ENCODE peak calls at places on chromosomes 4 and X, in six cellular contexts. One of them, this sample, is unnamed.

GRCh38 chrX:100874240-100874798 is at the start of gene NOX1:
- DNase-seq in RWPE2: no peak
- DNase-seq in aorta: no peak
- DNase-seq in WERI-Rb-1: no peak
- DNase-seq in H7: no peak
- DNase-seq in fibroblast of lung: no peak
- DNase-seq in this sample: no peak

GRCh38 chr4:159101983-159102622 is 776 bp upstream of the RAPGEF2 start:
- DNase-seq in fibroblast of lung: no peak
- DNase-seq in H7: peak
- DNase-seq in aorta: no peak
- DNase-seq in WERI-Rb-1: no peak
- DNase-seq in RWPE2: no peak
- DNase-seq in this sample: no peak

GRCh38 chr4:147340111-147340510 is 140.8 kb upstream of the EDNRA start:
- DNase-seq in WERI-Rb-1: no peak
- DNase-seq in H7: no peak
- DNase-seq in fibroblast of lung: peak
- DNase-seq in RWPE2: no peak
- DNase-seq in aorta: no peak
- DNase-seq in this sample: no peak

GRCh38 chrX:39857780-39858179 is 240.0 kb downstream of the BCOR start:
- DNase-seq in fibroblast of lung: no peak
- DNase-seq in H7: no peak
- DNase-seq in WERI-Rb-1: no peak
- DNase-seq in RWPE2: no peak
- DNase-seq in aorta: no peak
- DNase-seq in this sample: no peak

GRCh38 chr4:19693949-19694597 is 557.6 kb upstream of the SLIT2 start:
- DNase-seq in fibroblast of lung: no peak
- DNase-seq in RWPE2: no peak
- DNase-seq in H7: peak
- DNase-seq in WERI-Rb-1: no peak
- DNase-seq in aorta: no peak
- DNase-seq in this sample: no peak

GRCh38 chr4:120348521-120348920 is 281.9 kb upstream of the MAD2L1 start:
- DNase-seq in WERI-Rb-1: no peak
- DNase-seq in RWPE2: no peak
- DNase-seq in fibroblast of lung: no peak
- DNase-seq in H7: no peak
- DNase-seq in aorta: no peak
- DNase-seq in this sample: no peak

GRCh38 chr4:13540446-13541175 is 3.7 kb downstream of the NKX3-2 start:
- DNase-seq in H7: peak
- DNase-seq in WERI-Rb-1: no peak
- DNase-seq in fibroblast of lung: no peak
- DNase-seq in aorta: no peak
- DNase-seq in RWPE2: no peak
- DNase-seq in this sample: no peak

GRCh38 chr4:1991087-1991486 is 17.7 kb downstream of the NELFA start:
- DNase-seq in fibroblast of lung: no peak
- DNase-seq in aorta: no peak
- DNase-seq in RWPE2: no peak
- DNase-seq in WERI-Rb-1: no peak
- DNase-seq in H7: no peak
- DNase-seq in this sample: no peak

GRCh38 chr4:164779811-164780216 is 25.9 kb downstream of the SMIM31 start:
- DNase-seq in H7: peak
- DNase-seq in WERI-Rb-1: peak
- DNase-seq in RWPE2: no peak
- DNase-seq in aorta: no peak
- DNase-seq in fibroblast of lung: peak
- DNase-seq in this sample: no peak

GRCh38 chr4:100288167-100288566 is 97.9 kb upstream of the DDIT4L start:
- DNase-seq in aorta: no peak
- DNase-seq in H7: no peak
- DNase-seq in RWPE2: no peak
- DNase-seq in WERI-Rb-1: no peak
- DNase-seq in fibroblast of lung: peak
- DNase-seq in this sample: no peak

GRCh38 chrX:110791206-110791605 is 4.4 kb downstream of the CHRDL1 start:
- DNase-seq in H7: no peak
- DNase-seq in WERI-Rb-1: no peak
- DNase-seq in aorta: no peak
- DNase-seq in fibroblast of lung: no peak
- DNase-seq in RWPE2: no peak
- DNase-seq in this sample: no peak

GRCh38 chrX:110794601-110795000 is 1.0 kb downstream of the CHRDL1 start:
- DNase-seq in WERI-Rb-1: peak
- DNase-seq in H7: no peak
- DNase-seq in aorta: no peak
- DNase-seq in RWPE2: no peak
- DNase-seq in fibroblast of lung: no peak
- DNase-seq in this sample: no peak

GRCh38 chrX:110795645-110796510 is at the start of gene CHRDL1:
- DNase-seq in WERI-Rb-1: peak
- DNase-seq in fibroblast of lung: peak
- DNase-seq in H7: peak
- DNase-seq in aorta: peak
- DNase-seq in RWPE2: no peak
- DNase-seq in this sample: peak
- H3K4me3 ChIP-seq in WERI-Rb-1: peak
- H3K4me3 ChIP-seq in fibroblast of lung: peak
- H3K4me3 ChIP-seq in H7: peak
- H3K4me3 ChIP-seq in aorta: no peak
- H3K4me3 ChIP-seq in RWPE2: peak
- H3K4me3 ChIP-seq in this sample: peak

GRCh38 chr4:16461362-16461761 is 235.1 kb upstream of the TAPT1 start:
- DNase-seq in fibroblast of lung: peak
- DNase-seq in aorta: no peak
- DNase-seq in WERI-Rb-1: no peak
- DNase-seq in RWPE2: no peak
- DNase-seq in H7: no peak
- DNase-seq in this sample: no peak
- H3K4me3 ChIP-seq in fibroblast of lung: no peak
- H3K4me3 ChIP-seq in aorta: no peak
- H3K4me3 ChIP-seq in WERI-Rb-1: no peak
- H3K4me3 ChIP-seq in RWPE2: no peak
- H3K4me3 ChIP-seq in H7: no peak
- H3K4me3 ChIP-seq in this sample: no peak

DNA sequence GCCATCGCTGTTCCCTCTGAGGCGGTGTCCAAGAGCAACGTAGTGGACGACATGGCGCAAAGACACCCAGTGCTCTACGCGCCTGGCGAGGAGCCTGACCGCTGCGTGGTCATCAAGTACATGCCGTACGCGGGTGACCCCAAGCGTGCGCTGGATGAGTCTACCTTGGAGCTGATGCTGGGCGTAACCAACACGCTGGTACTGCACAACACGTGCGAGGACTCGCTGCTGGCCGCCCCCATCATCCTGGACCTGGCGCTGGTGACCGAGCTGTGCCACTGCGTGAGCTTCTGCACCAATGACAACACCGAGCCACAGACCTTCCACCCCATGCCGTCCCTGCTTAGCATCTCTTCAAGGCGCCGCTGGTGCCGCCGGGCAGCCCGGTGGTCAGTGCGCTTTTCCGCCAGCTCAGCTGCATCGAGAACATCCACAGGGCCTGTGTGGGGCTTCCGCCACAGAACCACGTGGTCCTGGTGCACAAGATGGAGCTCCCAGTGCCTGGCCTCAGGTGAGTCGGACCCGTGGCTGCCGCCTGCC is 129.0 kb downstream of the ANAPC4 start:
- DNase-seq in H7: peak
- DNase-seq in WERI-Rb-1: no peak
- DNase-seq in fibroblast of lung: no peak
- DNase-seq in RWPE2: no peak
- DNase-seq in aorta: no peak
- DNase-seq in this sample: no peak
- H3K4me3 ChIP-seq in H7: no peak
- H3K4me3 ChIP-seq in WERI-Rb-1: no peak
- H3K4me3 ChIP-seq in fibroblast of lung: no peak
- H3K4me3 ChIP-seq in RWPE2: no peak
- H3K4me3 ChIP-seq in aorta: no peak
- H3K4me3 ChIP-seq in this sample: no peak

GRCh38 chrX:10156199-10157031 is at the start of gene CLCN4:
- DNase-seq in aorta: peak
- DNase-seq in RWPE2: no peak
- DNase-seq in fibroblast of lung: peak
- DNase-seq in WERI-Rb-1: peak
- DNase-seq in H7: peak
- DNase-seq in this sample: peak

GRCh38 chrX:10157032-10157341 is 212 bp downstream of the CLCN4 start:
- DNase-seq in H7: no peak
- DNase-seq in RWPE2: no peak
- DNase-seq in fibroblast of lung: no peak
- DNase-seq in aorta: no peak
- DNase-seq in WERI-Rb-1: no peak
- DNase-seq in this sample: no peak

GRCh38 chrX:10159069-10159468 is 2.3 kb downstream of the CLCN4 start:
- DNase-seq in H7: no peak
- DNase-seq in WERI-Rb-1: peak
- DNase-seq in RWPE2: no peak
- DNase-seq in fibroblast of lung: no peak
- DNase-seq in aorta: no peak
- DNase-seq in this sample: no peak

GRCh38 chrX:10158279-10158939 is 1.6 kb downstream of the CLCN4 start:
- DNase-seq in fibroblast of lung: no peak
- DNase-seq in H7: peak
- DNase-seq in WERI-Rb-1: peak
- DNase-seq in aorta: peak
- DNase-seq in RWPE2: no peak
- DNase-seq in this sample: peak

DNA sequence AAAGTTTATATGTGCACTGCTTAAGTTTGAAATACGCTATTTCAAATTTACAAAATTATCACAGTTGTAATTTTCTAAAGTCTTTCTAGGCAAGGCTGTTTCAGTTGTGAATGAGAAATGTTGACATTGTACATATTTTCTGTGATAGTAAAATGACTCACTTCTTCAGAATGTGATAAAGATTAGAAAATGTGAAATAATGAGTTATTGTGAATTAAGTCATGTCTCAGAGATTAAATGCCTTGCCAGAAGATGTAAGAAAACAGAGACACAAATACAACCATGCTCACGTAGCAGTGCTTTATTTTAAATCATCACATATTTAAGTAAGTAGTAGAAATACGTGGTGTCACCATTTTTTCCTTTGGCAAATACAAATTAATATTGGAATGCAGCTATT is 770 bp downstream of the CLCN4 start:
- DNase-seq in WERI-Rb-1: no peak
- DNase-seq in RWPE2: no peak
- DNase-seq in aorta: no peak
- DNase-seq in fibroblast of lung: peak
- DNase-seq in H7: no peak
- DNase-seq in this sample: no peak
- H3K4me3 ChIP-seq in WERI-Rb-1: no peak
- H3K4me3 ChIP-seq in RWPE2: no peak
- H3K4me3 ChIP-seq in aorta: no peak
- H3K4me3 ChIP-seq in fibroblast of lung: no peak
- H3K4me3 ChIP-seq in H7: no peak
- H3K4me3 ChIP-seq in this sample: peak

GRCh38 chrX:119672252-119672825 is 20.6 kb downstream of the SEPTIN6 start:
- DNase-seq in fibroblast of lung: no peak
- DNase-seq in aorta: no peak
- DNase-seq in WERI-Rb-1: no peak
- DNase-seq in RWPE2: no peak
- DNase-seq in H7: no peak
- DNase-seq in this sample: no peak

GRCh38 chrX:119676949-119677653 is 15.9 kb downstream of the SEPTIN6 start:
- DNase-seq in fibroblast of lung: no peak
- DNase-seq in H7: no peak
- DNase-seq in WERI-Rb-1: peak
- DNase-seq in aorta: no peak
- DNase-seq in RWPE2: no peak
- DNase-seq in this sample: no peak

GRCh38 chrX:119673336-119673735 is 19.6 kb downstream of the SEPTIN6 start:
- DNase-seq in aorta: no peak
- DNase-seq in RWPE2: no peak
- DNase-seq in WERI-Rb-1: no peak
- DNase-seq in H7: no peak
- DNase-seq in fibroblast of lung: no peak
- DNase-seq in this sample: no peak

GRCh38 chrX:119682019-119682989 is 10.7 kb downstream of the SEPTIN6 start:
- DNase-seq in fibroblast of lung: no peak
- DNase-seq in H7: no peak
- DNase-seq in WERI-Rb-1: no peak
- DNase-seq in aorta: no peak
- DNase-seq in RWPE2: no peak
- DNase-seq in this sample: no peak

DNA sequence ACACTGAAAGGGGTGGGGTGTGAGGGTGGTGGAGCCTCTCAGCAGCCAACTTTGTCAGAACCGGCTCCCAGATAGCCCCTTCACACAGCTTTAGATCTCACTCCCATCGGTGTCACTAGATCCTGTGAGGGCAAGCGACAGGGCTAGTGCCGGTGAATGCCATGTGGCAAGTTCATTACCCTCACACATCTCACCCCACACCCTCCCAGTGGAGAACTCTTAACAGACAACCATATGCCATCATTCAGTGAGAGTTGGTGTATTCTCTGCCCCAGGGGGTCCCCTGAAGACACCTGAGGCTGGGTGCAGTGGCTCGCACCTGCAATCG is 15.3 kb downstream of the SEPTIN6 start:
- DNase-seq in H7: no peak
- DNase-seq in WERI-Rb-1: no peak
- DNase-seq in fibroblast of lung: no peak
- DNase-seq in RWPE2: no peak
- DNase-seq in aorta: no peak
- DNase-seq in this sample: no peak
- H3K4me3 ChIP-seq in H7: no peak
- H3K4me3 ChIP-seq in WERI-Rb-1: no peak
- H3K4me3 ChIP-seq in fibroblast of lung: no peak
- H3K4me3 ChIP-seq in RWPE2: no peak
- H3K4me3 ChIP-seq in aorta: no peak
- H3K4me3 ChIP-seq in this sample: no peak

GRCh38 chr4:8393593-8394038 is 46.9 kb downstream of the ACOX3 start:
- DNase-seq in RWPE2: no peak
- DNase-seq in WERI-Rb-1: peak
- DNase-seq in H7: no peak
- DNase-seq in fibroblast of lung: peak
- DNase-seq in aorta: peak
- DNase-seq in this sample: peak
- H3K4me3 ChIP-seq in RWPE2: no peak
- H3K4me3 ChIP-seq in WERI-Rb-1: peak
- H3K4me3 ChIP-seq in H7: no peak
- H3K4me3 ChIP-seq in fibroblast of lung: no peak
- H3K4me3 ChIP-seq in aorta: no peak
- H3K4me3 ChIP-seq in this sample: peak

GRCh38 chr4:183659919-183660318 is 826 bp downstream of the TRAPPC11 start:
- DNase-seq in aorta: no peak
- DNase-seq in WERI-Rb-1: no peak
- DNase-seq in fibroblast of lung: peak
- DNase-seq in H7: peak
- DNase-seq in RWPE2: no peak
- DNase-seq in this sample: no peak

GRCh38 chr4:183658362-183659028 is 490 bp downstream of the RWDD4 start:
- DNase-seq in fibroblast of lung: no peak
- DNase-seq in aorta: peak
- DNase-seq in H7: peak
- DNase-seq in RWPE2: no peak
- DNase-seq in WERI-Rb-1: no peak
- DNase-seq in this sample: peak

GRCh38 chr4:183659029-183659870 is at the start of the genes RWDD4 and TRAPPC11:
- DNase-seq in WERI-Rb-1: peak
- DNase-seq in fibroblast of lung: peak
- DNase-seq in RWPE2: peak
- DNase-seq in aorta: peak
- DNase-seq in H7: peak
- DNase-seq in this sample: peak

GRCh38 chr4:183657564-183657963 is 1.4 kb downstream of the RWDD4 start:
- DNase-seq in WERI-Rb-1: no peak
- DNase-seq in RWPE2: no peak
- DNase-seq in H7: no peak
- DNase-seq in aorta: no peak
- DNase-seq in fibroblast of lung: peak
- DNase-seq in this sample: no peak
- H3K4me3 ChIP-seq in WERI-Rb-1: no peak
- H3K4me3 ChIP-seq in RWPE2: no peak
- H3K4me3 ChIP-seq in H7: no peak
- H3K4me3 ChIP-seq in aorta: no peak
- H3K4me3 ChIP-seq in fibroblast of lung: peak
- H3K4me3 ChIP-seq in this sample: peak